ENCODE peak calls at places on chromosomes 12 and 14, in six cellular contexts. X is uterus, F is AG09309, H is lower lobe of right lung, V is stomach, Z is cardiac fibroblast. U is an unnamed sample.

GRCh38 chr12:127324681-127325080 is 942.3 kb upstream of the TMEM132C start:
- DNase-seq in H (no peak), F (no peak), X (no peak), V (no peak), Z (no peak), U (no peak)

GRCh38 chr12:39375206-39375808 is 67.6 kb downstream of the KIF21A start:
- DNase-seq in F (no peak), X (no peak), Z (no peak), H (no peak), V (no peak), U (no peak)

GRCh38 chr14:69933623-69934275 is 54.5 kb downstream of the SMOC1 start:
- DNase-seq in F (no peak), V (no peak), Z (no peak), H (no peak), X (no peak), U (no peak)

GRCh38 chr12:3077572-3078081 is 448 bp downstream of the TSPAN9 start:
- DNase-seq in H (no peak), Z (peak), X (peak), F (no peak), V (peak), U (peak)

GRCh38 chr14:75450381-75451276 is 22.8 kb downstream of the JDP2 start:
- DNase-seq in Z (no peak), F (no peak), X (peak), H (peak), V (peak), U (no peak)

GRCh38 chr14:74974364-74975058 is 19.1 kb upstream of the PGF start:
- DNase-seq in F (no peak), V (no peak), Z (no peak), X (peak), H (no peak), U (no peak)

GRCh38 chr12:91181053-91181452 is 1.6 kb downstream of the DCN start:
- DNase-seq in V (no peak), F (no peak), Z (peak), H (no peak), X (no peak), U (peak)

GRCh38 chr12:132167610-132168310 is 23.5 kb downstream of the NOC4L start:
- DNase-seq in Z (no peak), V (no peak), H (no peak), F (no peak), X (no peak), U (no peak)

GRCh38 chr12:27576667-27577347 is 52.8 kb downstream of the PPFIBP1 start:
- DNase-seq in H (no peak), Z (no peak), F (no peak), X (no peak), V (no peak), U (no peak)

GRCh38 chr12:5022465-5023061 is 21.1 kb upstream of the KCNA5 start:
- DNase-seq in X (no peak), V (peak), Z (peak), F (no peak), H (no peak), U (peak)

GRCh38 chr14:24343795-24344660 is 4.2 kb upstream of the RIPK3 start:
- DNase-seq in F (no peak), Z (no peak), V (no peak), X (no peak), H (no peak), U (no peak)

GRCh38 chr12:22803725-22804124 is 178.8 kb downstream of the ETNK1 start:
- DNase-seq in X (no peak), F (no peak), H (no peak), V (no peak), Z (no peak), U (no peak)

GRCh38 chr12:88522961-88523360 is 57.3 kb downstream of the KITLG start:
- DNase-seq in F (no peak), X (no peak), H (no peak), Z (no peak), V (no peak), U (no peak)

GRCh38 chr12:275784-276183 is 13.1 kb upstream of the SLC6A13 start:
- DNase-seq in X (no peak), Z (no peak), F (no peak), H (no peak), V (no peak), U (no peak)

GRCh38 chr14:36605506-36605857 is 23.1 kb upstream of the NKX2-8 start:
- DNase-seq in F (no peak), X (no peak), V (no peak), Z (peak), H (no peak), U (peak)

GRCh38 chr14:35390577-35391387 is 13.8 kb downstream of the NFKBIA start:
- DNase-seq in X (no peak), H (no peak), Z (peak), F (no peak), V (no peak), U (no peak)

GRCh38 chr12:43937947-43938346 is 102.1 kb downstream of the TMEM117 start:
- DNase-seq in V (no peak), Z (peak), F (no peak), H (no peak), X (no peak), U (peak)

GRCh38 chr14:101132051-101132541 is 228.6 kb upstream of the RTL1 start:
- DNase-seq in V (peak), H (peak), Z (no peak), F (no peak), X (no peak), U (no peak)

DNA sequence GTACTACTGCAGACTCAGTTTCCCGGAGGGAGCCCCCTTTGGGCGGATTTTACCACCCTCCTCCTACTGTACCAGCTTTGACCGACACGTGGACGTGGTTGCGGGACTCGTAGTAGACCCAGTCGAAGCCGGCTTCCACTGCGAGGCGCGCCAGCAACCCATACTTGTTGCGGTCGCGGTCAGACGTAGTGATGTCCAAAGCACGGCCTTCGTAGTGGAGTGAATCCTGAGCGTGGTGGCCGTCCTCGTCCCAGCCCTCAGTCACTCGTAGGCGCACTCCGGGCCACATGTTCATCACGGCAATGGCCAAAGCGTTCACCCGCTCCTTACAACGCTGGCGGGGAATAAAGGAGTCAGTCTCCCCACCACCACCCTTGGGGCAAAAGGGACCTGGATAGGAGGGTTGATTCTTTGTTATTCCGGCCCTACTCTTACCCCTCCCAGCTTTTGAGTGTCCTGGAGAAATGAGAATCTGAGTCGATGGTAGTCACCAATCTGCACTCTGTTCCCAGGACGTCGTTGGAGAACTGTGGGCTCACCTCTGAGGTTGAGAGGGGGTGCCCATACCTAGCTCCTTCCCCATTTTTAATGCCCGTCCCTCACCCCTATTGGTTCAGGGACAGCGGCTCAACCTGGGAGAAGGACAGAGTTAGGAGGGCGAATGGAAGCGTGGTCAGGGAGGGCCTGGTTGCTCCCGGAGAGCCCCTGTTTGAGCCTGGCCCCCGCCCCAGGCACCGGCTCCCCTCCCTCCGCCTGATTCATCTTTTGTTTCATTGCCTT is 3.4 kb downstream of the DHH start:
- DNase-seq in Z (no peak), X (no peak), V (no peak), F (no peak), H (no peak), U (no peak)
- H3K4me3 ChIP-seq in Z (no peak), X (peak), V (no peak), F (no peak), H (no peak), U (no peak)

GRCh38 chr14:23097786-23098185 is 2.5 kb downstream of the C14orf119 start:
- DNase-seq in V (no peak), H (no peak), X (no peak), Z (no peak), F (no peak), U (no peak)

GRCh38 chr14:23101213-23101970 is 3.4 kb downstream of the CIROP start:
- DNase-seq in H (no peak), F (no peak), X (no peak), Z (no peak), V (no peak), U (no peak)

GRCh38 chr14:23102801-23103200 is 2.0 kb downstream of the CIROP start:
- DNase-seq in X (no peak), Z (no peak), F (no peak), V (no peak), H (no peak), U (no peak)

GRCh38 chr14:23101986-23102625 is 2.7 kb downstream of the CIROP start:
- DNase-seq in V (no peak), F (no peak), X (no peak), Z (no peak), H (no peak), U (no peak)

DNA sequence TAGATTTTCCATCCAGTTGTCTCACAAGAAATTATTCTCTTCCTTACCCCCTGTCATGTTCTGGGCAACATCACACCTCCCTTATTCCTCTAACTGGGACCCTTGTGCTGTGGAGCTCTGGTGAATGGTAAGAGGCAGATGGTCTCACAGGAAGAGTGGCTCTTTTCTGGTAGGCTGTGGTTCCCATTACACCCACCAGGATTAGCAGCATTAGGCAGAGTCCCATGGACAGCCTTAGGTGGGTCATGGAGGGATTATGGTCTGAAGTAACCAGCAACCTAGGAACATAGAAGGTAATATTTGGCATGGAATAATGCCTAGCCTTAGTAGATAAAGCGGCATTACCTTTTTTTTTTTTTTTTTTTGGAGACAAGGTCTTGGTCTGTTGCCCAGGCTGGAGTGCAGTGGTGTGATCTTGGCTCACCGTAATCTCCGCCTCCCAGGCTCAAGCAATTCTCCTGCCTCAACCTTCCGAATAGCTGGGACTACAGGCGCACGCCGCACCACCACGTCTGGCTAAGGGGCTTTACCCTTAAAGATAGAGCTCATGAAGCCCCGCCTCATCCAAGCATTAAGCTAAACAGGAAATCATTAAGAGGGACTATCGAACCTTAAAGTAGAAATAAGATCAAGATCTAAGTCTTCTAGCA is 4.0 kb downstream of the C14orf119 start:
- DNase-seq in X (no peak), F (no peak), V (peak), H (peak), Z (no peak), U (no peak)
- TF ChIP-seq CTCF in X (no peak), F (no peak), V (no peak), H (no peak), Z (no peak), U (no peak)

GRCh38 chr12:82207556-82207955 is 150.6 kb downstream of the CCDC59 start:
- DNase-seq in Z (no peak), F (no peak), V (no peak), X (no peak), H (no peak), U (no peak)

GRCh38 chr12:82210882-82211281 is 147.3 kb downstream of the CCDC59 start:
- DNase-seq in V (no peak), Z (no peak), F (no peak), X (no peak), H (no peak), U (no peak)

GRCh38 chr12:82209533-82209932 is 148.7 kb downstream of the CCDC59 start:
- DNase-seq in X (no peak), F (no peak), H (peak), Z (no peak), V (no peak), U (no peak)
- H3K4me3 ChIP-seq in X (no peak), F (no peak), H (no peak), Z (no peak), V (no peak), U (no peak)

GRCh38 chr12:76080729-76081415 is 3.6 kb downstream of the NAP1L1 start:
- DNase-seq in X (no peak), V (no peak), Z (no peak), H (no peak), F (no peak), U (no peak)
- TF ChIP-seq CTCF in X (no peak), V (no peak), Z (peak), H (no peak), F (peak), U (no peak)

DNA sequence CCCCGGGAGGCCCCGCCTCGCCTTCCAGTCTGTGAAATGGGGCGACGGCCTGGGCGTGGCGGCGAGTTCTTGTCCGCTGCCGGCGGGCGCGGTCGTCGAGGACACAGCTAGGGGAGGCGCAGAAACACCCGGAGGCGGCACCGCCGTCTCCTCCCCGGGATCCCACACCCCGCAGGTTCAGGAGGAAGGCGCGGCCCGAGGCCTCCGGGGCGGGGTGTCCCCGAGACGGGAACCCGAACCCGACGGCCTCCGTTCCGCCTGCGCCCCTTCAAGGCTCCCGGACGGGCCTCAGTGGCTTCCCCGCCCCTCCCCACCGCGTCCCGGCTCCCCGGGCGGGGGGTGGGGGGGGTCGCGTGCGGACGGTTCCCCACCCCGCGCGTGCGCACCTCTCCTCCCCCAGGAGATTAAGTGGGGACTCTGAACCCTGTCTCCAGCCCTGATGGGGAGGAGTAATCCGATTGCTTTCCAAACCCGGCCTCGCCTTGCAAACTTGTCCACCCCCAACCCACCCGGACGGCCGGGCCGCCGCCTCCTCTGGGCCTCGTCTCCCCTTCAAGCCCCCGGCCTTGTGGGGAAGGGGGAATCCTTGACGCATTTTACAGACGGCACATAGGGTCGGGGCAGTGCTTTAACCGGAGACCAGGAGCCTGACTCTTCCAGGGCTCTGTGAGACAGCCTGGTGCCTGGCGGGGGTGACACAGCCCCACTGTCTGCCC is 35.3 kb upstream of the ANKRD9 start:
- DNase-seq in V (peak), F (no peak), Z (no peak), X (no peak), H (peak), U (no peak)
- H3K4me3 ChIP-seq in V (peak), F (no peak), Z (no peak), X (no peak), H (peak), U (no peak)

GRCh38 chr12:57488397-57489156 is 709 bp downstream of the MARS1 start:
- DNase-seq in V (no peak), H (no peak), F (no peak), X (no peak), Z (no peak), U (no peak)

GRCh38 chr12:57485695-57486094 is 2.2 kb upstream of the MARS1 start:
- DNase-seq in Z (no peak), H (no peak), F (no peak), V (no peak), X (no peak), U (no peak)

GRCh38 chr12:57489157-57489641 is 1.3 kb downstream of the MARS1 start:
- DNase-seq in X (no peak), Z (peak), V (no peak), H (no peak), F (no peak), U (no peak)

GRCh38 chr12:57487055-57487596 is 742 bp upstream of the MARS1 start:
- DNase-seq in V (no peak), Z (no peak), F (no peak), X (no peak), H (no peak), U (no peak)

DNA sequence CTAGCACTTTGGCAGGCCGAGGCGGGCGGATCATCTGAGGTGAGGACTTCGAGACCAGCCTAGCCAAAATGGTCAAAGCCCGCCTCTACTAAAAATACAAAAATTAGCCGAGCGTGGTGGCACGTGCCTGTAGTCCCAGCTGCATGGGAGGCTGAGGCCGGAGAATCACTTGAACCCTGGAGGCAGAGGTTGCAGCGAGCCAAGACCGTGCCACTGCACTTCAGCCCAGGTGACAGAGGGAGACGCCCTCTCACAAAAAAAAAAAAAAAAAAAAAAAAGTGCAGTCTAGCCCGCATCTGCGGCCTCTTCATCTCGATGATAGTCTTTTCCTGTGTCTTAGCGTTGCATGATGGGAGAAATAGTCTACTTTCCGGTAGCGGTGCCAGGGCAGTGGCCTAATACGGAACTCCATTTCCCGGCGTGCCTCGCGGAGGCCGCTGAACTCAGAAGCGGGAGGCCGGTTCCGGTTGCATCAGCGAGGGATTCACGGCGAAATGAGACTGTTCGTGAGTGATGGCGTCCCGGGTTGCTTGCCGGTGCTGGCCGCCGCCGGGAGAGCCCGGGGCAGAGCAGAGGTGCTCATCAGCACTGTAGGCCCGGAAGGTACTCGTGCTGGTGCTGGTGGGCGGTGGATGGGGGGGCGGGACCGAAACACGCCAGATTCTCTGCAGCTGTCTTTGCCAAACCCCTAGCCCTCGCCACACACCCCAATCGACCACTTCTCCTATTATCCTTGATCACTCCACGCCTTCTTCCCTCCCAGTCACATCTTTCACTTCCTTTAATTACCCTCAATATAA is at the start of gene MARS1:
- DNase-seq in Z (peak), X (peak), V (peak), H (peak), F (peak), U (peak)
- TF ChIP-seq CTCF in Z (no peak), X (no peak), V (no peak), H (no peak), F (no peak), U (no peak)

DNA sequence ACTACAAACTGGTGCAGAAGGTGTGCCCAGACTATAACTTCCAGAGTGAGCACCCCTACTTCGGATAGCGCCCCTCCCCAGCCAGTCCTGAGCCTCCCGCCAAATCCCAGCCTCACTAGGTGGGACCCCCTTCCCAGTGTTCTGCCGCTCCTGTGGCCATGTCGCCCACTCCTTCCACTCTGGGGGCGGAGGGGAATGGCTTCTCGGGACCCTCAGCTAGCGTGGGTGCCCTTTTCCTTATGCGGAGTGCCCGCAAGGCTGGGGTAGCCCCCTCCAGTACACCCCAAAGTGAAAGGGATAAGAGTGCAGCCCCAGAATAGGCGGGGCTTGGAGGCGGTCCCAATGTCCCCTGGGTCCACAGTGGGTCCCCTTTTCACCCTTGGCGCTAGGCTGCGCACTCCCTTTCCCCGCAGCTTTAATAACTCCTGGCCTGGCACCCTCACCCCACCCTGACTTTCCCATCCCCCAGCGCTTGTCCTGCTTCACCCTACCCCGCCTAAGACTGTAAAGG is 3.8 kb upstream of the SHMT2 start:
- DNase-seq in V (no peak), Z (no peak), X (no peak), H (no peak), F (no peak), U (no peak)
- H3K4me3 ChIP-seq in V (no peak), Z (no peak), X (no peak), H (no peak), F (no peak), U (no peak)

GRCh38 chr12:45816652-45817051 is 87.1 kb downstream of the ARID2 start:
- DNase-seq in H (no peak), F (no peak), Z (no peak), X (no peak), V (no peak), U (no peak)
- TF ChIP-seq CTCF in H (no peak), F (no peak), Z (peak), X (no peak), V (no peak), U (no peak)

DNA sequence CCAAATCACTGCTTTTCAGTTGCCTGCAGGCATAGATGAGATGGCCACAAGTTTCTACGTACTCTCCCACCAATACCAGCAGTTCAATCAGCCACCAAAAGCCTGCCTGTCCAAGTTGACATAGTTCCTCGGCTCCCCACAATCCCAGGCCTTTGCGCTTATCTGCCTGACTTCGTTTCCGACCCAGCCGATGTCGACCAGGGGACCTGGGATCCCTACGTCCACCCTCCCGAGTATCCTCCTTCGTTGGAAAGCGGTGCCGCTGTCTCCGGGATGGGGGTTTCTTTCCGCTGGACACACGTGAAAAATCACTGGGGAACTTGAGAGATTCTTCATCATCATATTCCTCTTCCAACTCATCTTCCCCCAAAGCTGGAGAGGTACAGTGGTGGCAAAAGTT is 1.6 kb downstream of the DNAJC14 start:
- DNase-seq in H (no peak), Z (no peak), F (no peak), V (no peak), X (no peak), U (no peak)
- H3K4me3 ChIP-seq in H (no peak), Z (no peak), F (no peak), V (no peak), X (no peak), U (no peak)

U was measured in fibroblast of pulmonary artery.